ENCODE peak calls at places on chromosomes 1 and 21, in five cellular contexts. G is tibial artery, P is ovary, F is psoas muscle, E is astrocyte. T is an unnamed sample.

GRCh38 chr1:192592981-192593683 is 17.6 kb downstream of the RGS1 start:
- DNase-seq in P (no peak), G (no peak), F (no peak), E (peak; percentile 28), T (no peak)

GRCh38 chr21:45850181-45850580 is 131.4 kb upstream of the COL6A1 start:
- DNase-seq in F (no peak), E (no peak), P (no peak), G (no peak), T (no peak)

GRCh38 chr1:59609245-59609644 is 205.5 kb upstream of the HOOK1 start:
- DNase-seq in P (no peak), G (no peak), E (no peak), F (no peak), T (no peak)

GRCh38 chr1:24901791-24902470 is 28.1 kb downstream of the RUNX3 start:
- DNase-seq in P (no peak), F (no peak), E (no peak), G (peak; percentile 13), T (no peak)

GRCh38 chr1:64934115-64934880 is 32.1 kb downstream of the JAK1 start:
- DNase-seq in E (peak; percentile 83), P (peak; percentile 25), G (peak; percentile 41), F (peak; percentile 63), T (peak; percentile 56)

GRCh38 chr1:16956775-16957174 is 23.6 kb downstream of the MFAP2 start:
- DNase-seq in E (no peak), F (no peak), P (no peak), G (no peak), T (no peak)

GRCh38 chr1:243719476-243719875 is 130.6 kb downstream of the AKT3 start:
- DNase-seq in F (no peak), G (no peak), E (no peak), P (no peak), T (no peak)

GRCh38 chr1:184472117-184472516 is 85.3 kb downstream of the C1orf21 start:
- DNase-seq in F (no peak), E (no peak), P (no peak), G (no peak), T (no peak)

GRCh38 chr1:229231754-229232119 is 39.2 kb upstream of the RAB4A start:
- DNase-seq in E (no peak), G (no peak), F (no peak), P (no peak), T (no peak)

GRCh38 chr1:35544976-35545375 is 12.2 kb downstream of the KIAA0319L start:
- DNase-seq in E (no peak), F (peak; percentile 70), P (no peak), G (no peak), T (no peak)

GRCh38 chr1:204730826-204731459 is 45.4 kb upstream of the LRRN2 start:
- DNase-seq in E (no peak), P (no peak), F (no peak), G (no peak), T (no peak)

GRCh38 chr1:221868894-221869293 is 127.0 kb upstream of the DUSP10 start:
- DNase-seq in E (peak; percentile 85), G (no peak), F (no peak), P (no peak), T (peak; percentile 44)

GRCh38 chr1:41679994-41680393 is 195.5 kb upstream of the EDN2 start:
- DNase-seq in F (no peak), G (no peak), E (no peak), P (no peak), T (no peak)

GRCh38 chr1:225880210-225880584 is 2.0 kb downstream of the TMEM63A start:
- DNase-seq in P (no peak), E (no peak), F (no peak), G (no peak), T (no peak)

GRCh38 chr1:7111855-7112254 is 326.6 kb downstream of the CAMTA1 start:
- DNase-seq in E (no peak), F (no peak), G (no peak), P (no peak), T (no peak)

GRCh38 chr1:88595355-88595754 is 88.7 kb upstream of the PKN2 start:
- DNase-seq in F (no peak), P (no peak), E (peak; percentile 20), G (no peak), T (peak; percentile 4)

GRCh38 chr21:44687671-44688070 is 5.7 kb upstream of the KRTAP12-1 start:
- DNase-seq in G (no peak), P (no peak), F (no peak), E (no peak), T (no peak)

GRCh38 chr1:100322436-100323211 is 29.7 kb upstream of the CDC14A start:
- DNase-seq in E (no peak), F (no peak), G (no peak), P (no peak), T (no peak)

GRCh38 chr1:93988634-93989350 is 79.6 kb upstream of the GCLM start:
- DNase-seq in F (no peak), G (no peak), E (peak; percentile 97), P (no peak), T (peak; percentile 72)

GRCh38 chr1:40034869-40035268 is 5.7 kb upstream of the CAP1 start:
- DNase-seq in E (no peak), G (no peak), P (no peak), F (no peak), T (no peak)

GRCh38 chr21:45613881-45614280 is 29.6 kb upstream of the PCBP3 start:
- DNase-seq in E (no peak), P (no peak), G (no peak), F (no peak), T (no peak)

GRCh38 chr1:81160696-81161095 is 640.0 kb upstream of the ADGRL2 start:
- DNase-seq in F (no peak), E (no peak), P (no peak), G (no peak), T (no peak)

GRCh38 chr21:39136711-39137110 is 46.5 kb downstream of the PSMG1 start:
- DNase-seq in G (no peak), E (peak; percentile 42), P (no peak), F (no peak), T (no peak)

GRCh38 chr1:244280221-244280620 is 171.5 kb downstream of the ADSS2 start:
- DNase-seq in E (no peak), P (no peak), G (no peak), F (no peak), T (no peak)

GRCh38 chr1:42730002-42730401 is 10.0 kb downstream of the CLDN19 start:
- DNase-seq in F (no peak), E (no peak), G (no peak), P (no peak), T (no peak)
- TF ChIP-seq CTCF in F (no peak), E (no peak), G (no peak), P (no peak), T (no peak)

GRCh38 chr21:36706951-36707762 is 8.2 kb downstream of the SIM2 start:
- DNase-seq in P (no peak), G (no peak), F (no peak), E (no peak), T (no peak)

GRCh38 chr21:36709030-36709867 is 10.3 kb downstream of the SIM2 start:
- DNase-seq in P (no peak), F (no peak), E (no peak), G (no peak), T (no peak)

GRCh38 chr21:36709868-36710728 is 11.2 kb downstream of the SIM2 start:
- DNase-seq in P (no peak), F (no peak), E (no peak), G (no peak), T (no peak)

GRCh38 chr21:36707763-36708511 is 9.0 kb downstream of the SIM2 start:
- DNase-seq in F (no peak), E (no peak), P (no peak), G (no peak), T (no peak)

DNA sequence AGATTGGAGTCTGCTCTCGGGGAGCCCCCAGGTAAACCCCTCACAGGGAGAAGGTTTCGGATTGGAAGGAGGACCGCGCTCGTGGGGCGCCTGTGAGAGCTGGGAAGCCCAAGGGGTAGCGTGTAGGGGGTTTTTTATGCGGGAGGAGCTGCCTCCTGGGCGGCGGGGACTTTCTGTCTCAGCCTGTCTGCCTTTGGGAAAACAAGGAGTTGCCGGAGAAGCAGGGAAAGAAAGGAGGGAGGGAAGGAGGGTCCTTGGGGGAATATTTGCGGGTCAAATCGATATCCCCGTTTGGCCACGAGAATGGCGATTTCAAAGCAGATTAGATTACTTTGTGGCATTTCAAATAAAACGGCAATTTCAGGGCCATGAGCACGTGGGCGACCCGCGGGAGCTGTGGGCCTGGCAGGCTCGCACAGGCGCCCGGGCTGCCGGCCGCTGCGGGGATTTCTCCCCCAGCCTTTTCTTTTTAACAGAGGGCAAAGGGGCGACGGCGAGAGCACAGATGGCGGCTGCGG is 9.7 kb downstream of the SIM2 start:
- DNase-seq in P (no peak), G (no peak), F (no peak), E (no peak), T (no peak)
- H3K4me3 ChIP-seq in P (no peak overlapping the region), G (no peak overlapping the region), F (peak overlapping the region; percentile 35), E (no peak overlapping the region), T (no peak overlapping the region)

DNA sequence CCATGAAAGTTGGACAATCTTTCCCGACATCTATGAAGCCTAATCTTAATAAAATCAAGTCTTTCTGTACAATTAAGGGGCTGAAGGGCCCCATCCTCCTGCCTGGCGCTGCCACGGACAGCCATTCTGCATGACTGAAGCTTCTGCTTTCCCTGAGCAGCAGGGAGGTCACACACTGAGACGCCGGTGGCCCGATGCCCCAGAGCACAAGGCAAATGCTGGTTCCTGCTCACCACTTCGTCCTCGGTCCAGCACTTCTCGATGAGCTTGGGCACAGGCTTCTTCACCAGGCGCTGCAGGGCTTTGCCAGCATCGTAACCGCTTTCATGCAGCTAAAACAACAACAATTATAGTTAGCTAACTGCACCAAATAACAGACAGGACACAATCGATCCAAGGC is 147.8 kb downstream of the SLC45A1 start:
- DNase-seq in E (no peak), P (no peak), G (no peak), F (no peak), T (no peak)
- H3K27ac ChIP-seq in E (no peak overlapping the region), P (no peak overlapping the region), G (no peak overlapping the region), F (peak overlapping the region; percentile 23), T (no peak overlapping the region)

GRCh38 chr1:44696789-44697188 is 22.3 kb downstream of the ARMH1 start:
- DNase-seq in G (peak; percentile 34), E (no peak), P (no peak), F (no peak), T (no peak)

GRCh38 chr1:44695671-44696070 is 21.2 kb downstream of the ARMH1 start:
- DNase-seq in F (no peak), E (no peak), P (no peak), G (no peak), T (no peak)

GRCh38 chr1:44693900-44694299 is 19.4 kb downstream of the ARMH1 start:
- DNase-seq in P (no peak), G (no peak), E (no peak), F (no peak), T (no peak)

GRCh38 chr1:44693159-44693558 is 18.6 kb downstream of the ARMH1 start:
- DNase-seq in E (no peak), P (no peak), G (no peak), F (no peak), T (no peak)

DNA sequence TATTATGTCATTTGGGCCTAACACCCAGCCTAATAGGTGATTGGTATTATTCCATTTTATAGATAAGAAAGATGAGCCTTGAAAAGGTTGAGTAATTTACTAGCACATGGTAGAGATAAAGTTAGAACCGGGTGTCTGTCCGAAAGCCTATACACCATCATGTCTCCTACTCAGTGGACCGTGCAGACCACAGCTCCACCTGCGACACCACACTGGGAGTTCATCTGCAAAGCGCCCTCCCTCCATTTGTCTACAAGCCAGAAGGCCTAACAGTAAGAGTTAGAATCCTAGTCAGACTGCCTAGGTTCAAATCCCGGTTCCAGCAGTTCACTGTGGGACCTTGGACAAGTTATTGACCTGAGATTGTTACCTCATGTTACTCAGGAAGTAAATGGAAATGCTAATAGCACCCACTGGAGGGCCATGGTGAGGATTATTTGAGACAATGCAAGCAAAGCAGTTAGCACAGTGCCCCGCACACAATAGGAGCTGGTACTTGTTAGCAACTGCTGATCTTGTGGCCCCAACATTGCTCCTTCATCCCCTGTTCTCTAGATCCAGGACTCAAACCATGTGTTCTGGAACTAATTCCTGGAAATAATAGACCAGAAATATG is 20.5 kb downstream of the ARMH1 start:
- DNase-seq in E (no peak), F (no peak), G (no peak), P (no peak), T (no peak)
- TF ChIP-seq CTCF in E (no peak), F (no peak), G (no peak), P (no peak), T (no peak)